ENCODE peak calls at places on chromosomes 12 and 14, in five cellular contexts. E is HAP-1; I is CD8-positive, alpha-beta memory T cell; J is naive thymus-derived CD4-positive, alpha-beta T cell; A is spleen. P is an unnamed sample. For H3K4me1, the result is how much of the 10 kb centered on the place peaks cover.

GRCh38 chr14:91878274-91878673 is 10.9 kb upstream of the TC2N start:
- DNase-seq in J (no peak), I (no peak), E (no peak), A (no peak), P (no peak)

GRCh38 chr12:94795520-94795919 is 145.2 kb upstream of the TMCC3 start:
- DNase-seq in J (no peak), I (no peak), A (no peak), E (peak), P (no peak)

GRCh38 chr12:4434299-4434698 is 11.3 kb downstream of the FGF6 start:
- DNase-seq in I (no peak), J (no peak), A (no peak), E (no peak), P (no peak)

GRCh38 chr14:58565834-58566233 is 71.9 kb upstream of the DACT1 start:
- DNase-seq in J (no peak), I (no peak), A (no peak), E (no peak), P (no peak)

GRCh38 chr12:6724409-6724797 is 557 bp downstream of the COPS7A start:
- DNase-seq in A (peak), E (no peak), I (no peak), J (no peak), P (no peak)

GRCh38 chr12:24109381-24110039 is 160.0 kb upstream of the SOX5 start:
- DNase-seq in A (no peak), J (no peak), I (no peak), E (no peak), P (no peak)

GRCh38 chr12:96375173-96375572 is 25.1 kb downstream of the CDK17 start:
- DNase-seq in A (no peak), I (no peak), E (no peak), J (no peak), P (no peak)

GRCh38 chr12:29713729-29714128 is 70.0 kb downstream of the TMTC1 start:
- DNase-seq in I (no peak), E (no peak), A (no peak), J (no peak), P (no peak)

GRCh38 chr12:111428728-111429175 is 23.0 kb downstream of the SH2B3 start:
- DNase-seq in J (no peak), A (peak), E (no peak), I (no peak), P (no peak)

GRCh38 chr12:59322473-59322872 is 273.4 kb upstream of the SLC16A7 start:
- DNase-seq in A (no peak), J (no peak), I (no peak), E (no peak), P (no peak)

GRCh38 chr12:61525331-61525730 is 734.9 kb upstream of the USP15 start:
- DNase-seq in J (no peak), A (no peak), I (no peak), E (no peak), P (no peak)

GRCh38 chr12:121576851-121577391 is 3.9 kb downstream of the KDM2B start:
- DNase-seq in J (no peak), A (no peak), I (no peak), E (peak), P (peak)

GRCh38 chr14:105257464-105257863 is 9.1 kb downstream of the BTBD6 start:
- DNase-seq in J (peak), E (no peak), I (no peak), A (no peak), P (no peak)

GRCh38 chr12:21392384-21392783 is 19.7 kb downstream of the IAPP start:
- DNase-seq in J (no peak), A (no peak), E (no peak), I (no peak), P (no peak)

GRCh38 chr12:19856389-19856788 is 417.1 kb downstream of the AEBP2 start:
- DNase-seq in I (no peak), E (no peak), A (no peak), J (no peak), P (no peak)

GRCh38 chr14:22559041-22559440 is 30.0 kb downstream of the DAD1 start:
- DNase-seq in I (no peak), A (no peak), E (no peak), J (no peak), P (no peak)
- H3K4me1 ChIP-seq in I (half or more), A (half or more), E (under half), J (half or more), P (under half)

GRCh38 chr14:77660754-77661153 is 44.3 kb upstream of the SPTLC2 start:
- DNase-seq in A (no peak), I (no peak), E (peak), J (no peak), P (no peak)

GRCh38 chr14:77659822-77660221 is 43.4 kb upstream of the SPTLC2 start:
- DNase-seq in I (no peak), E (no peak), A (no peak), J (no peak), P (no peak)

GRCh38 chr14:77653473-77653872 is 37.0 kb upstream of the SPTLC2 start:
- DNase-seq in J (no peak), E (peak), A (peak), I (no peak), P (no peak)

GRCh38 chr14:77654001-77654431 is 37.6 kb upstream of the SPTLC2 start:
- DNase-seq in J (no peak), E (no peak), A (no peak), I (no peak), P (no peak)

DNA sequence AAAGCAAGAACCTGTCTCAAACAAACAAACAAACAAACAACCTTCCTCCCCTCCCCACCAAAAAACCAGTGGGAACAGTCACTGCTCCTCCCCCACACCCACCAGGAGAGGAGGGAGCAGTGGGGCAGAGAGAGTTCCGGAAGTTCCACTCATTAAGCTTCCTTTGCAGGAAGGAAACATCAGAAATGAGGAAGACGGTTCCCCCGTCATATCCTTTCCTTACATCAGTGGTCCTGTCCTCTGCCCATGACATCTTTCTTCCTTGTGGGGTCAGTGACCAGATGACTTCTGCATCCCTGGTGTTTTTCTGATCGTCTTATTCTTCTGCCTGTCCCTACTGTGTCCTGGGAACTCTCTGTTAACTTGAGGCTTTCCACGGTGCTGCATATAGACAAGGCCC is 40.8 kb upstream of the SPTLC2 start:
- DNase-seq in J (no peak), E (no peak), I (no peak), A (no peak), P (no peak)
- H3K4me1 ChIP-seq in J (under half), E (under half), I (under half), A (half or more), P (under half)

GRCh38 chr12:57615637-57616036 is 4.4 kb downstream of the ARHGEF25 start:
- DNase-seq in A (no peak), I (no peak), J (no peak), E (no peak), P (no peak)
- H3K4me1 ChIP-seq in A (half or more), I (under half), J (under half), E (under half), P (under half)

GRCh38 chr12:69275471-69275891 is 36.1 kb downstream of the CPSF6 start:
- DNase-seq in E (no peak), I (no peak), A (no peak), J (peak), P (no peak)
- H3K4me1 ChIP-seq in E (under half), I (under half), A (under half), J (under half), P (under half)

GRCh38 chr14:68783408-68784297 is 9.2 kb downstream of the ZFP36L1 start:
- DNase-seq in J (no peak), I (no peak), E (no peak), A (no peak), P (no peak)

GRCh38 chr14:68781161-68782021 is 11.5 kb downstream of the ZFP36L1 start:
- DNase-seq in A (peak), J (peak), E (no peak), I (peak), P (no peak)

GRCh38 chr14:68784298-68784910 is 8.5 kb downstream of the ZFP36L1 start:
- DNase-seq in I (no peak), E (no peak), A (no peak), J (no peak), P (no peak)

GRCh38 chr14:68780358-68781160 is 12.3 kb downstream of the ZFP36L1 start:
- DNase-seq in A (peak), E (no peak), J (no peak), I (peak), P (no peak)

GRCh38 chr14:68782091-68782981 is 10.5 kb downstream of the ZFP36L1 start:
- DNase-seq in A (no peak), E (no peak), J (peak), I (peak), P (no peak)
- H3K4me1 ChIP-seq in A (half or more), E (under half), J (half or more), I (half or more), P (under half)